ENCODE peak calls at places on chromosomes 13 and 19, in seven cellular contexts. V is cardiac muscle cell; D is BE2C; B is choroid plexus epithelial cell; F is AG10803; I is CD8-positive, alpha-beta T cell; Q is A549. A is an unnamed sample.
A peak's percentile ranks its signal among the peaks of the same experiment; 100 is the strongest.

GRCh38 chr19:788821-789472 is 8.3 kb upstream of the PTBP1 start:
- DNase-seq in Q (no peak), B (no peak), I (no peak), D (no peak), V (no peak), F (peak; percentile 54), A (no peak)

GRCh38 chr19:51440846-51441409 is 17.3 kb downstream of the SIGLEC8 start:
- DNase-seq in I (peak; percentile 12), Q (no peak), D (no peak), V (peak; percentile 5), B (peak; percentile 9), F (no peak), A (peak; percentile 18)

GRCh38 chr13:67231481-67231940 is 1.4 kb upstream of the PCDH9 start:
- DNase-seq in F (no peak), D (no peak), B (peak; percentile 34), Q (no peak), I (no peak), V (peak; percentile 8), A (no peak)

GRCh38 chr13:28684257-28684656 is 25.3 kb downstream of the POMP start:
- DNase-seq in D (peak; percentile 73), I (no peak), F (no peak), B (peak; percentile 23), Q (no peak), V (no peak), A (no peak)

GRCh38 chr13:28401303-28402056 is 93.4 kb downstream of the FLT1 start:
- DNase-seq in I (no peak), F (peak; percentile 84), B (peak; percentile 84), D (no peak), V (peak; percentile 89), Q (no peak), A (peak; percentile 82)

GRCh38 chr19:56839665-56840451 is 668 bp downstream of the PEG3 start:
- DNase-seq in B (peak; percentile 67), V (peak; percentile 96), D (peak; percentile 86), Q (no peak), I (no peak), F (peak; percentile 1), A (peak; percentile 84)

GRCh38 chr13:113426591-113426986 is 26.7 kb downstream of the ADPRHL1 start:
- DNase-seq in D (no peak), Q (no peak), I (no peak), F (no peak), B (no peak), V (no peak), A (no peak)

GRCh38 chr19:44808463-44809371 is at the start of gene BCAM:
- DNase-seq in D (peak; percentile 74), Q (peak; percentile 93), B (peak; percentile 69), F (peak; percentile 41), I (no peak), V (peak; percentile 85), A (peak; percentile 50)

GRCh38 chr19:23957660-23958281 is 43.1 kb downstream of the ZNF726 start:
- DNase-seq in B (peak; percentile 46), Q (no peak), I (no peak), D (no peak), F (peak; percentile 55), V (no peak), A (peak; percentile 92)

GRCh38 chr13:59176775-59177174 is 987.0 kb downstream of the DIAPH3 start:
- DNase-seq in F (no peak), D (no peak), I (no peak), Q (no peak), B (no peak), V (no peak), A (no peak)

GRCh38 chr19:4511300-4512054 is 6.8 kb downstream of the PLIN4 start:
- DNase-seq in Q (no peak), B (no peak), F (no peak), V (no peak), I (no peak), D (no peak), A (no peak)

GRCh38 chr13:49669735-49670309 is 21.5 kb downstream of the EBPL start:
- DNase-seq in I (peak; percentile 15), D (peak; percentile 70), V (peak; percentile 75), F (peak; percentile 65), Q (peak; percentile 28), B (peak; percentile 81), A (peak; percentile 76)

GRCh38 chr13:105599477-105600037 is 935.9 kb downstream of the EFNB2 start:
- DNase-seq in B (no peak), I (no peak), Q (no peak), V (no peak), F (no peak), D (no peak), A (no peak)

GRCh38 chr13:72565893-72566292 is 161.5 kb downstream of the MZT1 start:
- DNase-seq in D (peak; percentile 24), Q (no peak), V (peak; percentile 39), B (peak; percentile 59), I (no peak), F (peak; percentile 12), A (peak; percentile 30)

GRCh38 chr19:38018694-38019426 is 111.9 kb downstream of the SIPA1L3 start:
- DNase-seq in B (no peak), Q (no peak), D (no peak), I (no peak), V (no peak), F (no peak), A (no peak)

GRCh38 chr13:47417485-47417884 is 520.6 kb upstream of the HTR2A start:
- DNase-seq in B (no peak), Q (no peak), I (no peak), V (no peak), D (no peak), F (no peak), A (no peak)

GRCh38 chr13:24225930-24226329 is 65.4 kb downstream of the SPATA13 start:
- DNase-seq in I (no peak), F (no peak), B (no peak), V (no peak), Q (no peak), D (no peak), A (no peak)

GRCh38 chr19:8075158-8076086 is 22.9 kb downstream of the CCL25 start:
- DNase-seq in D (no peak), Q (no peak), B (no peak), V (no peak), I (no peak), F (no peak), A (no peak)

GRCh38 chr13:51638497-51638871 is 54.2 kb downstream of the WDFY2 start:
- DNase-seq in Q (no peak), B (no peak), V (peak; percentile 27), F (peak; percentile 40), D (no peak), I (no peak), A (peak; percentile 43)

GRCh38 chr19:3152431-3152780 is 16.6 kb downstream of the GNA15 start:
- DNase-seq in Q (no peak), B (no peak), F (no peak), I (no peak), V (no peak), D (no peak), A (no peak)

GRCh38 chr13:29801737-29802305 is 48.6 kb downstream of the UBL3 start:
- DNase-seq in Q (no peak), B (peak; percentile 56), D (no peak), I (no peak), V (peak; percentile 25), F (peak; percentile 22), A (peak; percentile 21)

GRCh38 chr13:74761794-74762193 is 627.6 kb upstream of the KLF12 start:
- DNase-seq in F (peak; percentile 96), D (no peak), B (peak; percentile 87), Q (no peak), I (no peak), V (peak; percentile 89), A (peak; percentile 53)

GRCh38 chr13:95300625-95301134 is 571 bp downstream of the ABCC4 start:
- DNase-seq in I (peak; percentile 47), B (peak; percentile 35), D (peak; percentile 62), F (peak; percentile 59), Q (peak; percentile 66), V (peak; percentile 38), A (peak; percentile 57)

DNA sequence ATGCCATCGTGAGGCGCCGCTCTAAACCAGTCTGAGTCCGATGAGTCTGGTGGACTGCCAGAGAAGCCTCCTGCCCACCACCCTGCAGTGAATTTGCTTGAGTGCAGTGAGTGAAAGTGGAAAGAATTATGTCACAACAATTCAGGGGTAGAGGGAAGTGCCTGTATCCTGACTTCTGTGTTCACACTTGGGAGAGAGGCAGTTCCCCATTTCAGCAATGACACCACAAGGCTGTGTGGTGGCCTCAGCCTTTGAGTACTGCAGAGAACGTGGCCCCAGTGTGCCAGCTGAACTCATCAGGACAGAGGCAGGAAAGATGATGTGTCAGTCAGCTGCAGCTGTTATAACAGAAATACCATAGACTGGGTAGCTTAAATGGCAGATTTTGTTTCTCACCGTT is 155.6 kb downstream of the COG6 start:
- DNase-seq in D (no peak), V (no peak), Q (no peak), B (no peak), F (no peak), I (no peak), A (no peak)
- TF ChIP-seq CTCF in D (no peak), V (no peak), Q (no peak), B (no peak), F (no peak), I (no peak), A (no peak)

GRCh38 chr13:26221399-26221720 is 754 bp downstream of the RNF6 start:
- DNase-seq in V (no peak), F (no peak), I (no peak), Q (peak; percentile 14), B (no peak), D (no peak), A (no peak)

GRCh38 chr13:26220575-26220974 is 1.5 kb downstream of the RNF6 start:
- DNase-seq in F (peak; percentile 27), V (peak; percentile 27), I (no peak), B (peak; percentile 74), Q (no peak), D (no peak), A (peak; percentile 69)

GRCh38 chr13:26221721-26222522 is at the start of gene RNF6:
- DNase-seq in F (peak; percentile 99), I (peak; percentile 83), Q (peak; percentile 94), D (peak; percentile 92), V (peak; percentile 99), B (peak; percentile 100), A (peak; percentile 99)

GRCh38 chr13:26222523-26223046 is 471 bp upstream of the RNF6 start:
- DNase-seq in Q (no peak), B (no peak), F (no peak), V (no peak), I (no peak), D (no peak), A (no peak)

GRCh38 chr13:26219726-26220125 is 2.4 kb downstream of the RNF6 start:
- DNase-seq in I (no peak), D (no peak), V (no peak), B (no peak), Q (no peak), F (peak; percentile 57), A (peak; percentile 32)
- H3K4me3 ChIP-seq in I (no peak overlapping the region), D (no peak overlapping the region), V (no peak overlapping the region), B (no peak overlapping the region), Q (no peak overlapping the region), F (no peak overlapping the region), A (no peak overlapping the region)

GRCh38 chr19:12864721-12865715 is 16.2 kb downstream of the DNASE2 start:
- DNase-seq in F (no peak), Q (no peak), D (no peak), I (no peak), B (no peak), V (no peak), A (no peak)
- TF ChIP-seq CTCF in F (no peak), Q (no peak), D (no peak), I (no peak), B (no peak), V (no peak), A (no peak)

DNA sequence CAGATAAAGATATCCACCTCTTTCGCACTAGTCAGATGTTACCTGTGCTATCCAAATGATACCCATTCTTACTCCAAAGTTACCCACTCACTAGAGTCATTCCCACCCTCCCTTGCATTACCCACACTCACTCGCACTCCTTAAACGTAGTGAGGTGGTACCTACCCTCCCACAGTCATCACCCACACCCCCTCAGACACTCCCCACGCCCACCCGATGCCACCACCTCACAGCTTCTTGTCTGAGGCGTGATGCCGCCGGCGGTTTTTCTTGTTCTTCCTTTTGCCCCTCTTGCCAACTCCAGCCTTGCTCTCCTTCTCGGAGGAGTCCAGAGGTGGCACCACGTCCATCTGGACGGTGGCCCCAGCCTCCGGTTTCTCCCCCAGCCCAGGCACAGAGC is 1.2 kb downstream of the PNMA8C start:
- DNase-seq in Q (no peak), I (no peak), D (no peak), F (no peak), B (no peak), V (no peak), A (no peak)
- H3K4me3 ChIP-seq in Q (no peak overlapping the region), I (no peak overlapping the region), D (no peak overlapping the region), F (no peak overlapping the region), B (no peak overlapping the region), V (no peak overlapping the region), A (no peak overlapping the region)